ENCODE peak calls at places on chromosomes 11 and 22, in nine cellular contexts. One of them, this sample, is unnamed. For H3K4me1, the result is how much of the 10 kb centered on the place peaks cover.

GRCh38 chr11:120715239-120715638 is 203.7 kb downstream of the GRIK4 start:
- DNase-seq in ovary: no peak
- DNase-seq in upper lobe of right lung: no peak
- DNase-seq in CD8-positive, alpha-beta T cell: no peak
- DNase-seq in OCI-LY7: peak
- DNase-seq in GM12878: no peak
- DNase-seq in heart right ventricle: no peak
- DNase-seq in fibroblast of lung: no peak
- DNase-seq in Karpas-422: peak
- DNase-seq in this sample: no peak

GRCh38 chr22:36055376-36056310 is 27.0 kb upstream of the RBFOX2 start:
- DNase-seq in ovary: no peak
- DNase-seq in upper lobe of right lung: no peak
- DNase-seq in CD8-positive, alpha-beta T cell: no peak
- DNase-seq in OCI-LY7: no peak
- DNase-seq in GM12878: no peak
- DNase-seq in heart right ventricle: peak
- DNase-seq in fibroblast of lung: peak
- DNase-seq in Karpas-422: no peak
- DNase-seq in this sample: no peak

GRCh38 chr11:36432747-36433146 is 77.3 kb downstream of the TRAF6 start:
- DNase-seq in ovary: no peak
- DNase-seq in upper lobe of right lung: no peak
- DNase-seq in CD8-positive, alpha-beta T cell: no peak
- DNase-seq in OCI-LY7: no peak
- DNase-seq in GM12878: no peak
- DNase-seq in heart right ventricle: no peak
- DNase-seq in fibroblast of lung: no peak
- DNase-seq in Karpas-422: no peak
- DNase-seq in this sample: no peak

GRCh38 chr22:19903031-19903430 is 38.5 kb upstream of the COMT start:
- DNase-seq in ovary: no peak
- DNase-seq in upper lobe of right lung: no peak
- DNase-seq in CD8-positive, alpha-beta T cell: no peak
- DNase-seq in OCI-LY7: no peak
- DNase-seq in GM12878: no peak
- DNase-seq in heart right ventricle: no peak
- DNase-seq in fibroblast of lung: no peak
- DNase-seq in Karpas-422: no peak
- DNase-seq in this sample: no peak

GRCh38 chr11:114163231-114163631 is 103.7 kb downstream of the ZBTB16 start:
- DNase-seq in ovary: no peak
- DNase-seq in upper lobe of right lung: no peak
- DNase-seq in CD8-positive, alpha-beta T cell: no peak
- DNase-seq in OCI-LY7: no peak
- DNase-seq in GM12878: no peak
- DNase-seq in heart right ventricle: no peak
- DNase-seq in fibroblast of lung: peak
- DNase-seq in Karpas-422: no peak
- DNase-seq in this sample: peak

GRCh38 chr11:112523477-112523876 is 262.8 kb upstream of the PLET1 start:
- DNase-seq in ovary: no peak
- DNase-seq in upper lobe of right lung: no peak
- DNase-seq in CD8-positive, alpha-beta T cell: no peak
- DNase-seq in OCI-LY7: no peak
- DNase-seq in GM12878: no peak
- DNase-seq in heart right ventricle: peak
- DNase-seq in fibroblast of lung: no peak
- DNase-seq in Karpas-422: no peak
- DNase-seq in this sample: no peak

GRCh38 chr11:133163463-133164419 is 368.6 kb downstream of the OPCML start:
- DNase-seq in ovary: no peak
- DNase-seq in upper lobe of right lung: no peak
- DNase-seq in CD8-positive, alpha-beta T cell: no peak
- DNase-seq in OCI-LY7: peak
- DNase-seq in GM12878: peak
- DNase-seq in heart right ventricle: no peak
- DNase-seq in fibroblast of lung: peak
- DNase-seq in Karpas-422: peak
- DNase-seq in this sample: no peak

GRCh38 chr22:44192098-44192810 is 11.5 kb downstream of the PARVG start:
- DNase-seq in ovary: no peak
- DNase-seq in upper lobe of right lung: no peak
- DNase-seq in CD8-positive, alpha-beta T cell: peak
- DNase-seq in OCI-LY7: peak
- DNase-seq in GM12878: no peak
- DNase-seq in heart right ventricle: no peak
- DNase-seq in fibroblast of lung: no peak
- DNase-seq in Karpas-422: peak
- DNase-seq in this sample: peak

GRCh38 chr11:10329356-10329755 is 24.5 kb downstream of the ADM start:
- DNase-seq in ovary: no peak
- DNase-seq in upper lobe of right lung: no peak
- DNase-seq in CD8-positive, alpha-beta T cell: no peak
- DNase-seq in OCI-LY7: no peak
- DNase-seq in GM12878: no peak
- DNase-seq in heart right ventricle: no peak
- DNase-seq in fibroblast of lung: no peak
- DNase-seq in Karpas-422: no peak
- DNase-seq in this sample: no peak

GRCh38 chr11:10331548-10332289 is 26.8 kb downstream of the ADM start:
- DNase-seq in ovary: no peak
- DNase-seq in upper lobe of right lung: no peak
- DNase-seq in CD8-positive, alpha-beta T cell: no peak
- DNase-seq in OCI-LY7: no peak
- DNase-seq in GM12878: no peak
- DNase-seq in heart right ventricle: no peak
- DNase-seq in fibroblast of lung: peak
- DNase-seq in Karpas-422: no peak
- DNase-seq in this sample: no peak

GRCh38 chr11:10328314-10329090 is 23.6 kb downstream of the ADM start:
- DNase-seq in ovary: no peak
- DNase-seq in upper lobe of right lung: no peak
- DNase-seq in CD8-positive, alpha-beta T cell: no peak
- DNase-seq in OCI-LY7: no peak
- DNase-seq in GM12878: no peak
- DNase-seq in heart right ventricle: no peak
- DNase-seq in fibroblast of lung: peak
- DNase-seq in Karpas-422: no peak
- DNase-seq in this sample: no peak

GRCh38 chr11:10327254-10327653 is 22.4 kb downstream of the ADM start:
- DNase-seq in ovary: no peak
- DNase-seq in upper lobe of right lung: no peak
- DNase-seq in CD8-positive, alpha-beta T cell: no peak
- DNase-seq in OCI-LY7: no peak
- DNase-seq in GM12878: no peak
- DNase-seq in heart right ventricle: no peak
- DNase-seq in fibroblast of lung: peak
- DNase-seq in Karpas-422: no peak
- DNase-seq in this sample: no peak

DNA sequence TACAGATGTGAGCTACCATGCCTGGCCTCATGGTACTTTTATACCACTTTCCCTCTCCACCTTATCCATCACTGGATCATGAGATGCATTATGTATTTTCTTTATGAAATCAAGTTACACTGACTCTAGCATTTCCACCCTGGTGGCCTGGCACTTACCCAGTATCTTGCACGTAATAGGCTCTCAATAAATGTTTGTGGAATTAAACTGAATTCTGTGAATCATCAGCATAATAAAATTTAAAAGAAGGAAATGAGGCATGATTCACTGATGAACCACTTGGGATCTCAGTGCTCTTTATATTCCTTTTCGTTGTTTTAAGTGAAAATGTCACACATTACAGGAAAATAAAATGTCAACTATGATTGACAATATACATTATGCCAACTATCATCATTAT is 25.1 kb downstream of the ADM start:
- DNase-seq in ovary: no peak
- DNase-seq in upper lobe of right lung: no peak
- DNase-seq in CD8-positive, alpha-beta T cell: no peak
- DNase-seq in OCI-LY7: no peak
- DNase-seq in GM12878: no peak
- DNase-seq in heart right ventricle: no peak
- DNase-seq in fibroblast of lung: peak
- DNase-seq in Karpas-422: no peak
- DNase-seq in this sample: no peak
- H3K4me1 ChIP-seq in ovary: under half
- H3K4me1 ChIP-seq in upper lobe of right lung: under half
- H3K4me1 ChIP-seq in CD8-positive, alpha-beta T cell: under half
- H3K4me1 ChIP-seq in OCI-LY7: under half
- H3K4me1 ChIP-seq in GM12878: under half
- H3K4me1 ChIP-seq in heart right ventricle: under half
- H3K4me1 ChIP-seq in fibroblast of lung: under half
- H3K4me1 ChIP-seq in Karpas-422: under half
- H3K4me1 ChIP-seq in this sample: under half

GRCh38 chr11:351411-351810 is 17.9 kb upstream of the B4GALNT4 start:
- DNase-seq in ovary: peak
- DNase-seq in upper lobe of right lung: no peak
- DNase-seq in CD8-positive, alpha-beta T cell: no peak
- DNase-seq in OCI-LY7: no peak
- DNase-seq in GM12878: no peak
- DNase-seq in heart right ventricle: no peak
- DNase-seq in fibroblast of lung: no peak
- DNase-seq in Karpas-422: no peak
- DNase-seq in this sample: no peak

GRCh38 chr11:350723-351255 is 18.5 kb upstream of the B4GALNT4 start:
- DNase-seq in ovary: peak
- DNase-seq in upper lobe of right lung: no peak
- DNase-seq in CD8-positive, alpha-beta T cell: no peak
- DNase-seq in OCI-LY7: peak
- DNase-seq in GM12878: peak
- DNase-seq in heart right ventricle: no peak
- DNase-seq in fibroblast of lung: no peak
- DNase-seq in Karpas-422: no peak
- DNase-seq in this sample: peak

GRCh38 chr11:352456-353180 is 16.7 kb upstream of the B4GALNT4 start:
- DNase-seq in ovary: no peak
- DNase-seq in upper lobe of right lung: no peak
- DNase-seq in CD8-positive, alpha-beta T cell: no peak
- DNase-seq in OCI-LY7: no peak
- DNase-seq in GM12878: no peak
- DNase-seq in heart right ventricle: no peak
- DNase-seq in fibroblast of lung: no peak
- DNase-seq in Karpas-422: no peak
- DNase-seq in this sample: peak

GRCh38 chr11:355581-356458 is 13.5 kb upstream of the B4GALNT4 start:
- DNase-seq in ovary: peak
- DNase-seq in upper lobe of right lung: peak
- DNase-seq in CD8-positive, alpha-beta T cell: peak
- DNase-seq in OCI-LY7: peak
- DNase-seq in GM12878: peak
- DNase-seq in heart right ventricle: peak
- DNase-seq in fibroblast of lung: peak
- DNase-seq in Karpas-422: peak
- DNase-seq in this sample: peak

GRCh38 chr11:353315-353857 is 15.9 kb upstream of the B4GALNT4 start:
- DNase-seq in ovary: peak
- DNase-seq in upper lobe of right lung: peak
- DNase-seq in CD8-positive, alpha-beta T cell: no peak
- DNase-seq in OCI-LY7: no peak
- DNase-seq in GM12878: no peak
- DNase-seq in heart right ventricle: peak
- DNase-seq in fibroblast of lung: peak
- DNase-seq in Karpas-422: no peak
- DNase-seq in this sample: peak
- H3K27ac ChIP-seq in ovary: peak
- H3K27ac ChIP-seq in upper lobe of right lung: peak
- H3K27ac ChIP-seq in CD8-positive, alpha-beta T cell: no peak
- H3K27ac ChIP-seq in OCI-LY7: peak
- H3K27ac ChIP-seq in GM12878: peak
- H3K27ac ChIP-seq in heart right ventricle: peak
- H3K27ac ChIP-seq in fibroblast of lung: peak
- H3K27ac ChIP-seq in Karpas-422: no peak
- H3K27ac ChIP-seq in this sample: peak

GRCh38 chr22:30325724-30326703 is 727 bp downstream of the TBC1D10A start:
- DNase-seq in ovary: peak
- DNase-seq in upper lobe of right lung: no peak
- DNase-seq in CD8-positive, alpha-beta T cell: no peak
- DNase-seq in OCI-LY7: peak
- DNase-seq in GM12878: no peak
- DNase-seq in heart right ventricle: peak
- DNase-seq in fibroblast of lung: no peak
- DNase-seq in Karpas-422: peak
- DNase-seq in this sample: peak
- H3K4me1 ChIP-seq in ovary: under half
- H3K4me1 ChIP-seq in upper lobe of right lung: under half
- H3K4me1 ChIP-seq in CD8-positive, alpha-beta T cell: half or more
- H3K4me1 ChIP-seq in OCI-LY7: under half
- H3K4me1 ChIP-seq in GM12878: under half
- H3K4me1 ChIP-seq in heart right ventricle: half or more
- H3K4me1 ChIP-seq in fibroblast of lung: under half
- H3K4me1 ChIP-seq in Karpas-422: under half
- H3K4me1 ChIP-seq in this sample: under half

GRCh38 chr11:20203836-20204235 is 43.6 kb upstream of the DBX1 start:
- DNase-seq in ovary: no peak
- DNase-seq in upper lobe of right lung: no peak
- DNase-seq in CD8-positive, alpha-beta T cell: no peak
- DNase-seq in OCI-LY7: no peak
- DNase-seq in GM12878: no peak
- DNase-seq in heart right ventricle: no peak
- DNase-seq in fibroblast of lung: no peak
- DNase-seq in Karpas-422: no peak
- DNase-seq in this sample: no peak

GRCh38 chr11:20208622-20209090 is 48.4 kb upstream of the DBX1 start:
- DNase-seq in ovary: no peak
- DNase-seq in upper lobe of right lung: no peak
- DNase-seq in CD8-positive, alpha-beta T cell: no peak
- DNase-seq in OCI-LY7: no peak
- DNase-seq in GM12878: no peak
- DNase-seq in heart right ventricle: no peak
- DNase-seq in fibroblast of lung: no peak
- DNase-seq in Karpas-422: no peak
- DNase-seq in this sample: no peak

GRCh38 chr11:20205807-20206206 is 45.5 kb upstream of the DBX1 start:
- DNase-seq in ovary: no peak
- DNase-seq in upper lobe of right lung: no peak
- DNase-seq in CD8-positive, alpha-beta T cell: no peak
- DNase-seq in OCI-LY7: no peak
- DNase-seq in GM12878: no peak
- DNase-seq in heart right ventricle: no peak
- DNase-seq in fibroblast of lung: no peak
- DNase-seq in Karpas-422: no peak
- DNase-seq in this sample: no peak

GRCh38 chr11:20211691-20212090 is 51.4 kb upstream of the DBX1 start:
- DNase-seq in ovary: no peak
- DNase-seq in upper lobe of right lung: no peak
- DNase-seq in CD8-positive, alpha-beta T cell: no peak
- DNase-seq in OCI-LY7: no peak
- DNase-seq in GM12878: no peak
- DNase-seq in heart right ventricle: no peak
- DNase-seq in fibroblast of lung: no peak
- DNase-seq in Karpas-422: no peak
- DNase-seq in this sample: no peak

DNA sequence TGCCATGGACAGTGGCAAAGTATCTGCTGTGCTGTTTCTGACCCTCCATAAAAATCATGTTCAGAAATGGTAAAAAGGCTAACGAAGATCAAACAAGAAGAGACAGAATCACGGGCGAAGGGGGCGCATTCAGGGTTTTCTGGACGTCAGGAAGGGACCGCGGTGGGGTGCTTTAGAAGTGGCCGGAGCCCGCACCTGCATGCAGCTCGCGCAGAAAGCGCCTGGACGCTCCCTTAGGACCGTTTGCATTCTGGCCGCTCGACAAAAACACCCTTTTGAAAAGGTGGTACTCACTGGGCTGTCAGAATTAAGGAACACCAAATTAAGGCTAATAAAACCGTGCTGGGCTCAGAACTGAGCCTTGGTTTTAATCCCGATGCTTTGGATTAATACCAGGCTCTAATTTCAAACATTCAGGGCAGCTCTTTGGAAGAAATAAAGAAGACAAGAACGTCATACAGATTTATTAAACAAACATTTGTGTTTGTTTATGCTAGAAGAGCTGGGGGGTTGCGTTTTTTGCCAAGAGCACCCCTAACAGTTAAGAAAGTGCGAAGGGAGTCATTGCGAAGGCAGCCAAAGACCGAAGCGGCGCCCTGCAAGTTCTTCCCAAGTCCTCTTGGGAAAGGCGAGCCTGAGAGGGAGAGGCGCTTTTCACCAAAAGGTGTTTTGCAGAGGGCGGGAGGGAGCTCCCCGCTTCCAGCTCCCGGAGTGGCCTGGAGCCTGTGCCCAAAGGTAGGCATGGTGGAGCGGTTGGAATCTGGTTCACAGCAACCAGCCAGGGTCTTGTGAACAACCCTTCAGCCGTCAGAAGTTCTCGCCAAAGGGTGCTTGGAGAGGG is 47.7 kb upstream of the DBX1 start:
- DNase-seq in ovary: no peak
- DNase-seq in upper lobe of right lung: peak
- DNase-seq in CD8-positive, alpha-beta T cell: no peak
- DNase-seq in OCI-LY7: no peak
- DNase-seq in GM12878: no peak
- DNase-seq in heart right ventricle: no peak
- DNase-seq in fibroblast of lung: no peak
- DNase-seq in Karpas-422: no peak
- DNase-seq in this sample: no peak
- H3K27ac ChIP-seq in ovary: no peak
- H3K27ac ChIP-seq in upper lobe of right lung: no peak
- H3K27ac ChIP-seq in CD8-positive, alpha-beta T cell: no peak
- H3K27ac ChIP-seq in OCI-LY7: no peak
- H3K27ac ChIP-seq in GM12878: no peak
- H3K27ac ChIP-seq in heart right ventricle: no peak
- H3K27ac ChIP-seq in fibroblast of lung: no peak
- H3K27ac ChIP-seq in Karpas-422: no peak
- H3K27ac ChIP-seq in this sample: no peak